ENCODE peak calls at places on chromosomes 6 and 20, in four cellular contexts. X is natural killer cell, G is epithelial cell of esophagus, C is NCI-H748 treated with DMSO at 0.1 percent for 48 hours. H is an unnamed sample.

GRCh38 chr20:51159303-51159702 is 136.4 kb upstream of the KCNG1 start:
- DNase-seq in X (no peak), G (no peak), C (no peak), H (no peak)

GRCh38 chr20:33791021-33791420 is 20.1 kb upstream of the CHMP4B start:
- DNase-seq in X (no peak), G (no peak), C (no peak), H (no peak)

GRCh38 chr6:56490994-56491393 is 151.7 kb downstream of the DST start:
- DNase-seq in X (no peak), G (peak; percentile 72), C (no peak), H (no peak)

GRCh38 chr20:48155231-48155630 is 369.9 kb upstream of the SULF2 start:
- DNase-seq in X (no peak), G (no peak), C (peak; percentile 10), H (no peak)

GRCh38 chr6:25961619-25962367 is 809 bp upstream of the TRIM38 start:
- DNase-seq in X (no peak), G (no peak), C (no peak), H (no peak)

GRCh38 chr20:19699132-19699971 is 58.7 kb upstream of the RIN2 start:
- DNase-seq in X (no peak), G (peak; percentile 53), C (no peak), H (no peak)

GRCh38 chr6:170129691-170130171 is 161.1 kb downstream of the DLL1 start:
- DNase-seq in X (no peak), G (peak; percentile 72), C (peak; percentile 61), H (no peak)

GRCh38 chr20:41655966-41656685 is 37.9 kb upstream of the CHD6 start:
- DNase-seq in X (no peak), G (no peak), C (no peak), H (no peak)

GRCh38 chr6:100893743-100894142 is 12.6 kb upstream of the ASCC3 start:
- DNase-seq in X (no peak), G (no peak), C (no peak), H (no peak)

GRCh38 chr6:45822864-45823263 is 192.8 kb downstream of the CLIC5 start:
- DNase-seq in X (no peak), G (no peak), C (no peak), H (no peak)

GRCh38 chr6:348860-349396 is 42.6 kb upstream of the IRF4 start:
- DNase-seq in X (no peak), G (no peak), C (no peak), H (no peak)

GRCh38 chr6:112222111-112222726 is 32.1 kb downstream of the LAMA4 start:
- DNase-seq in X (no peak), G (no peak), C (no peak), H (no peak)

GRCh38 chr6:45677381-45677992 is 299.8 kb upstream of the SUPT3H start:
- DNase-seq in X (peak; percentile 39), G (peak; percentile 49), C (no peak), H (peak; percentile 6)

GRCh38 chr20:46307139-46307998 is 929 bp downstream of the CDH22 start:
- DNase-seq in X (peak; percentile 49), G (peak; percentile 55), C (peak; percentile 15), H (peak; percentile 48)

GRCh38 chr20:19438488-19438887 is 226.0 kb downstream of the SLC24A3 start:
- DNase-seq in X (no peak), G (no peak), C (no peak), H (no peak)

GRCh38 chr6:3813150-3813780 is 35.9 kb upstream of the FAM50B start:
- DNase-seq in X (no peak), G (peak; percentile 63), C (no peak), H (no peak)

GRCh38 chr6:31356216-31356945 is 598 bp downstream of the HLA-B start:
- DNase-seq in X (peak; percentile 72), G (no peak), C (no peak), H (no peak)

GRCh38 chr20:62381202-62381797 is 5.6 kb upstream of the RPS21 start:
- DNase-seq in X (no peak), G (peak; percentile 86), C (no peak), H (no peak)

GRCh38 chr6:113403966-113404575 is 453.1 kb upstream of the MARCKS start:
- DNase-seq in X (no peak), G (no peak), C (no peak), H (no peak)

GRCh38 chr20:50054626-50055511 is 58.1 kb downstream of the UBE2V1 start:
- DNase-seq in X (no peak), G (no peak), C (no peak), H (no peak)

GRCh38 chr6:106858653-106859092 is 115.9 kb downstream of the CD24 start:
- DNase-seq in X (no peak), G (peak; percentile 94), C (no peak), H (no peak)

GRCh38 chr6:21367649-21368154 is 225.8 kb upstream of the SOX4 start:
- DNase-seq in X (no peak), G (peak; percentile 67), C (no peak), H (no peak)

GRCh38 chr6:44738652-44739141 is 351.2 kb downstream of the CDC5L start:
- DNase-seq in X (no peak), G (peak; percentile 60), C (no peak), H (no peak)

GRCh38 chr6:7895125-7895423 is 15.5 kb downstream of the TXNDC5 start:
- DNase-seq in X (no peak), G (no peak), C (no peak), H (no peak)

GRCh38 chr20:24379116-24379927 is 90.1 kb upstream of the SYNDIG1 start:
- DNase-seq in X (no peak), G (peak; percentile 34), C (no peak), H (no peak)

GRCh38 chr20:49754596-49754995 is 40.9 kb upstream of the B4GALT5 start:
- DNase-seq in X (no peak), G (peak; percentile 43), C (no peak), H (no peak)

GRCh38 chr6:79676785-79677736 is 45.9 kb downstream of the SH3BGRL2 start:
- DNase-seq in X (no peak), G (no peak), C (no peak), H (no peak)

GRCh38 chr6:129903082-129903481 is 42.0 kb upstream of the TMEM244 start:
- DNase-seq in X (no peak), G (no peak), C (no peak), H (no peak)

GRCh38 chr6:89183294-89183693 is 33.9 kb downstream of the GABRR1 start:
- DNase-seq in X (no peak), G (no peak), C (no peak), H (no peak)

GRCh38 chr6:36296240-36296639 is 26.4 kb downstream of the PNPLA1 start:
- DNase-seq in X (no peak), G (peak; percentile 46), C (no peak), H (no peak)

GRCh38 chr20:61532736-61533135 is 280.7 kb downstream of the CDH4 start:
- DNase-seq in X (no peak), G (no peak), C (no peak), H (no peak)

GRCh38 chr6:14038636-14039035 is 78.9 kb upstream of the CD83 start:
- DNase-seq in X (no peak), G (no peak), C (peak; percentile 87), H (no peak)

GRCh38 chr20:49637238-49637637 is 69.3 kb upstream of the PTGIS start:
- DNase-seq in X (no peak), G (no peak), C (no peak), H (no peak)

GRCh38 chr6:145704153-145704781 is 31.1 kb downstream of the EPM2A start:
- DNase-seq in X (no peak), G (peak; percentile 10), C (peak; percentile 25), H (no peak)

GRCh38 chr6:32187009-32187709 is 2.8 kb downstream of the PBX2 start:
- DNase-seq in X (no peak), G (no peak), C (no peak), H (no peak)

GRCh38 chr6:53441761-53442160 is 93.0 kb upstream of the ELOVL5 start:
- DNase-seq in X (no peak), G (peak; percentile 24), C (no peak), H (no peak)